ENCODE peak calls at places on chromosomes 16 and 17, in four cellular contexts. B, O, Z and E are unnamed samples.

GRCh38 chr17:77125432-77125901 is 15.3 kb upstream of the SEC14L1 start:
- DNase-seq in B (no peak), O (no peak), Z (no peak), E (no peak)

GRCh38 chr17:54426287-54426886 is 474.3 kb upstream of the TOM1L1 start:
- DNase-seq in B (no peak), O (no peak), Z (no peak), E (no peak)

GRCh38 chr17:64009571-64010402 is 10.6 kb downstream of the ICAM2 start:
- DNase-seq in B (no peak), O (no peak), Z (no peak), E (no peak)

GRCh38 chr16:68234188-68235104 is 1.5 kb downstream of the ESRP2 start:
- DNase-seq in B (no peak), O (peak; percentile 94), Z (no peak), E (peak; percentile 89)

GRCh38 chr16:20849587-20850390 is 43.5 kb downstream of the REXO5 start:
- DNase-seq in B (peak; percentile 77), O (peak; percentile 71), Z (no peak), E (peak; percentile 72)

GRCh38 chr17:8479431-8479947 is 43.8 kb downstream of the NDEL1 start:
- DNase-seq in B (no peak), O (no peak), Z (no peak), E (no peak)

GRCh38 chr16:79599256-79599836 is 1.2 kb downstream of the MAF start:
- DNase-seq in B (no peak), O (no peak), Z (no peak), E (peak; percentile 66)

GRCh38 chr17:9672691-9673090 is 27.4 kb downstream of the USP43 start:
- DNase-seq in B (no peak), O (no peak), Z (no peak), E (no peak)

GRCh38 chr17:9537177-9537776 is 38.3 kb downstream of the STX8 start:
- DNase-seq in B (no peak), O (no peak), Z (no peak), E (no peak)

GRCh38 chr17:1906622-1907021 is 76.8 kb downstream of the RPA1 start:
- DNase-seq in B (no peak), O (no peak), Z (no peak), E (no peak)

GRCh38 chr17:47095268-47095667 is 93.8 kb downstream of the CDC27 start:
- DNase-seq in B (no peak), O (no peak), Z (no peak), E (no peak)

GRCh38 chr16:55056585-55057520 is 126.2 kb downstream of the IRX5 start:
- DNase-seq in B (no peak), O (no peak), Z (no peak), E (no peak)

GRCh38 chr17:72432143-72432604 is 311.4 kb downstream of the SOX9 start:
- DNase-seq in B (no peak), O (no peak), Z (no peak), E (no peak)

GRCh38 chr17:72305964-72306551 is 185.2 kb downstream of the SOX9 start:
- DNase-seq in B (no peak), O (no peak), Z (no peak), E (no peak)

GRCh38 chr16:55552621-55553020 is 13.9 kb upstream of the CAPNS2 start:
- DNase-seq in B (no peak), O (no peak), Z (no peak), E (no peak)

GRCh38 chr16:68696514-68696913 is 40.6 kb upstream of the CDH1 start:
- DNase-seq in B (no peak), O (no peak), Z (no peak), E (no peak)

GRCh38 chr17:8922923-8923322 is 42.6 kb downstream of the PIK3R5 start:
- DNase-seq in B (no peak), O (no peak), Z (no peak), E (no peak)

GRCh38 chr17:6711081-6711674 is 2.0 kb downstream of the SLC13A5 start:
- DNase-seq in B (no peak), O (no peak), Z (no peak), E (no peak)

GRCh38 chr17:77499699-77500435 is 359.1 kb downstream of the SEC14L1 start:
- DNase-seq in B (peak; percentile 9), O (no peak), Z (no peak), E (no peak)

GRCh38 chr16:11250091-11250785 is 5.8 kb downstream of the SOCS1 start:
- DNase-seq in B (no peak), O (no peak), Z (no peak), E (no peak)

GRCh38 chr17:73281926-73282325 is 20.2 kb upstream of the CPSF4L start:
- DNase-seq in B (no peak), O (no peak), Z (no peak), E (no peak)

GRCh38 chr17:66701462-66701861 is 133.5 kb upstream of the CACNG5 start:
- DNase-seq in B (no peak), O (no peak), Z (no peak), E (no peak)

GRCh38 chr16:79658301-79659001 is 57.9 kb upstream of the MAF start:
- DNase-seq in B (no peak), O (peak; percentile 66), Z (no peak), E (no peak)

GRCh38 chr17:32157225-32157624 is 14.9 kb downstream of the RHOT1 start:
- DNase-seq in B (no peak), O (no peak), Z (no peak), E (no peak)

GRCh38 chr16:72990003-72990521 is 57.9 kb downstream of the ZFHX3 start:
- DNase-seq in B (peak; percentile 73), O (no peak), Z (no peak), E (no peak)

GRCh38 chr16:8391219-8391757 is 199.0 kb downstream of the TMEM114 start:
- DNase-seq in B (no peak), O (no peak), Z (no peak), E (no peak)

GRCh38 chr16:23948949-23949392 is 113.2 kb downstream of the PRKCB start:
- DNase-seq in B (no peak), O (no peak), Z (no peak), E (no peak)

GRCh38 chr17:57480438-57481196 is 224.3 kb downstream of the MSI2 start:
- DNase-seq in B (peak; percentile 37), O (no peak), Z (no peak), E (no peak)

GRCh38 chr17:76700627-76701470 is 9.9 kb downstream of the MXRA7 start:
- DNase-seq in B (peak; percentile 89), O (no peak), Z (no peak), E (peak; percentile 43)

GRCh38 chr16:27498916-27499658 is 50.6 kb downstream of the GTF3C1 start:
- DNase-seq in B (no peak), O (no peak), Z (no peak), E (no peak)

GRCh38 chr17:1714488-1714979 is 4.4 kb upstream of the TLCD2 start:
- DNase-seq in B (peak; percentile 98), O (peak; percentile 93), Z (peak; percentile 58), E (peak; percentile 97)

DNA sequence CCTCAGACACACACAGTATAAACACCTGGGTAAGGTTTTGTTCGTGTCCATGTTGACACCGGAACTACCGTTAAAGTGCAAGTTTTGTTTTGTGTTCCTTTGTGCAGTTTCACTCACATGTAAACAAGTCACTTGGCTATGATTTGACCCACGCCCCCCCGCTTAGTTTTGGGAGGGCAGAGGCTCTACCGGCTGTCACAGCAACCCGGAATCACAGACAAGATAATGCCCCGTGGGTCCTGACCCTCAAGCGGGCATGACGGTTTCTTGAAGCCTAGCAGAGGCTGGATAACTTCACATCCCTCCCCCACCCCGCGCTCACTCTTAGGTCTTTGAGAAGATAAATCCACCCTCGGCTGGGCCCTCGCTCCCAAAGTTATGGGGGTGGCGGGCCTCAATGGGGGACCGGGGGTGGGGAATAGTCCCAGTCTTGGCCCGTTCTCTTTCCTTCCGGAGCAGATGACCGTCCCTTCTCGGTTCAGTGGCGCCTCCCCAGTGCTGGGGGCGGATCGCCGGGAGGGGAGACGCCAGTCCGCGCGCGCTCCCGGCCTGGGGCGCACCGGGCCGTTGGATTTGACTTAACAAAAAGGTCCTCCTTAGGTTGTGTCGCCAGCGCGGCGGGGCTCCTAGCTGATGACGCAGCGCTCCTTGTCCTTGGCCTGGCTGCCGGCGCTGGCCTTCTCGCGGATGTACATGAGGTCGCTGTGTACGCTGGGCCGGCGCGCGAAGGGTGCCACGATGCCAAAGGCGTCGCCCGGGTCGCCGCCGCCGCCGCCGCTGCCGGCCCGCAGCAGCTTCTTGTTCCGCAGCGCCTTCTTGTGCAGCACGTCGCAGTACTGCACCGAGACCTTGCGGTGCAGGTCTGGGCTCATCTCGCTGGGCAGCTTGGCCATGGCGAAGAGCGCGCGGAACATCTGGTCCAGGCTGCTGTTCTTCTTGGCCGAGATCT is 1.4 kb downstream of the RASD1 start:
- DNase-seq in B (peak; percentile 48), O (peak; percentile 57), Z (no peak), E (peak; percentile 68)
- TF ChIP-seq POLR2A in B (peak; percentile 28), O (no peak), Z (no peak), E (no peak)

GRCh38 chr16:30741461-30741914 is 6.7 kb upstream of the PHKG2 start:
- DNase-seq in B (no peak), O (peak; percentile 82), Z (no peak), E (peak; percentile 76)

GRCh38 chr16:30738984-30739951 is 9.0 kb upstream of the PHKG2 start:
- DNase-seq in B (no peak), O (no peak), Z (no peak), E (no peak)

GRCh38 chr16:30743690-30744089 is 4.5 kb upstream of the PHKG2 start:
- DNase-seq in B (no peak), O (no peak), Z (no peak), E (no peak)

GRCh38 chr16:30737794-30738648 is 10.2 kb upstream of the PHKG2 start:
- DNase-seq in B (no peak), O (no peak), Z (no peak), E (no peak)

GRCh38 chr16:30740364-30741251 is 7.6 kb upstream of the PHKG2 start:
- DNase-seq in B (peak; percentile 64), O (peak; percentile 94), Z (no peak), E (peak; percentile 89)
- TF ChIP-seq POLR2A in B (no peak), O (peak; percentile 8), Z (no peak), E (no peak)

DNA sequence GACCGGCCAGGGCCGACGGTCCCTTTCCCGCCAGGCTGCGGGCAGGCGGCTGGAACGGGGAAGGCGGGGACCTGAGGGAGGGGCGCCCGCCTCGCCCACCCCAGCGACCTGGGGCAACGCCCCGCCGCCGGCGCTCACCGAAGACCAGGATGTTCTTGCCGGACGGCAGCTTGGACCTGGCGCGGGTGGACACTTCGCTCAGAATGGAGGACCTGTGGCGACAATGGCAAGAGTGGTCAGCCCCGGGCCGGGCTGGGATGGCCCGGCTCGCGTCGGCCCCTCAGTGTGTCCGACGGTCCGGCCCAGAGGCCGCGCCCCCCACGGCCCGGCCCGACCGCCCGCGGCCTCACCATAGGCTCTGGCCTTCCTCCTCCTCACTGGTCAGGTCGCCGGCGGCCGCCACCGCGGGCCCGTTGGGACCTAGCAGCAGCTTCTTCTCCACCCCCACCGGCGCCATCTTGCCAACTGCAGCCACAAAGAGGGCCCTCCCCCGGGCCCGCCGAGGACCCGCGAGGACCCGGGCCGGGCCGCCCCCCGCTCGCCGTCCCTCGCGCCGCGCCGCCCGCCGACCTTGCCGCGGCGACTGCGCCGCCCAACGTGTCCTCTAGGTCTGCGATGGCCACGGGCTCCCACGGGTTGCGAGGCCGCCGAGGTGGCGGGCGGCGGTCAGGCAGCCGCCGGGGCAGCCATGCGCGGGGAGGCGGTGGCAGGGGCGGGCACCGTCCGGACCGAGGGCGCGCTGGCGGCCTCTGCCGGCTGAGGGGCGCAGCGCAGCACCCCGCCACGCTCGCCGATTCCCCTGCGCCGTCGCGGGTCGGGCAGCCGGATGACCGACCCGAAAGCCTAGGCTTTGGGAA is at the start of gene DYNC1LI2:
- DNase-seq in B (peak; percentile 69), O (peak; percentile 79), Z (no peak), E (peak; percentile 65)
- TF ChIP-seq POLR2A in B (peak; percentile 56), O (no peak), Z (no peak), E (no peak)

GRCh38 chr17:40534431-40535189 is 30.7 kb downstream of the CCR7 start:
- DNase-seq in B (no peak), O (peak; percentile 36), Z (no peak), E (peak; percentile 25)
- TF ChIP-seq POLR2A in B (no peak), O (no peak), Z (no peak), E (no peak)